ENCODE peak calls at places on chromosome 1, in eight cellular contexts. Y is coronary artery, X is lung, Q is neural progenitor cell, P is bronchial epithelial cell, B is fibroblast of lung, S is heart right ventricle, V is A549. M is an unnamed sample.

GRCh38 chr1:41239988-41240610 is 2.0 kb downstream of the SCMH1 start:
- DNase-seq in P (peak; percentile 44), Y (no peak), X (no peak), V (peak; percentile 10), S (no peak), Q (no peak), B (peak; percentile 64), M (no peak)

GRCh38 chr1:98749152-98749756 is 87.7 kb downstream of the SNX7 start:
- DNase-seq in V (no peak), Q (no peak), P (peak; percentile 49), S (no peak), X (no peak), Y (no peak), B (peak; percentile 7), M (no peak)

GRCh38 chr1:119285482-119285881 is 83.1 kb upstream of the HAO2 start:
- DNase-seq in S (no peak), V (no peak), Y (no peak), X (no peak), Q (peak; percentile 13), B (peak; percentile 75), P (peak; percentile 93), M (no peak)

GRCh38 chr1:154741747-154742495 is 128.2 kb downstream of the KCNN3 start:
- DNase-seq in Q (peak; percentile 54), V (no peak), B (peak; percentile 66), X (no peak), S (peak; percentile 36), Y (peak; percentile 59), P (no peak), M (no peak)

GRCh38 chr1:243421784-243422183 is 165.9 kb downstream of the SDCCAG8 start:
- DNase-seq in Y (no peak), B (peak; percentile 93), S (no peak), P (peak; percentile 68), Q (peak; percentile 36), X (peak; percentile 38), V (peak; percentile 18), M (no peak)

GRCh38 chr1:71350805-71351204 is 270.0 kb upstream of the ZRANB2 start:
- DNase-seq in S (no peak), X (no peak), V (no peak), P (peak; percentile 1), B (peak; percentile 16), Y (no peak), Q (no peak), M (no peak)

GRCh38 chr1:94768046-94768445 is 52.1 kb upstream of the SLC44A3 start:
- DNase-seq in X (no peak), V (no peak), Y (no peak), S (no peak), B (no peak), Q (no peak), P (no peak), M (no peak)

GRCh38 chr1:172670791-172671190 is 11.9 kb downstream of the FASLG start:
- DNase-seq in Y (no peak), B (no peak), S (no peak), V (no peak), P (no peak), X (no peak), Q (no peak), M (no peak)

GRCh38 chr1:204493145-204493881 is 1.3 kb downstream of the PIK3C2B start:
- DNase-seq in B (peak; percentile 80), V (peak; percentile 48), P (peak; percentile 53), S (peak; percentile 70), X (peak; percentile 78), Q (peak; percentile 53), Y (peak; percentile 83), M (no peak)

GRCh38 chr1:58250587-58250948 is 296.0 kb downstream of the OMA1 start:
- DNase-seq in Q (no peak), P (no peak), S (no peak), Y (no peak), B (no peak), X (no peak), V (no peak), M (no peak)

GRCh38 chr1:108079550-108079949 is 114.6 kb upstream of the VAV3 start:
- DNase-seq in X (no peak), S (no peak), V (no peak), B (no peak), Y (no peak), Q (no peak), P (no peak), M (no peak)

GRCh38 chr1:1033731-1034437 is 14.0 kb downstream of the AGRN start:
- DNase-seq in Y (no peak), Q (peak; percentile 77), B (no peak), S (no peak), V (no peak), X (no peak), P (no peak), M (no peak)

GRCh38 chr1:150362721-150363425 is 1.1 kb upstream of the RPRD2 start:
- DNase-seq in P (no peak), X (no peak), V (no peak), Q (no peak), S (no peak), Y (no peak), B (no peak), M (no peak)

GRCh38 chr1:7591565-7591964 is 179.5 kb upstream of the VAMP3 start:
- DNase-seq in X (no peak), P (no peak), Y (no peak), Q (no peak), V (no peak), B (no peak), S (no peak), M (no peak)

GRCh38 chr1:214603819-214604252 is 841 bp downstream of the CENPF start:
- DNase-seq in V (peak; percentile 28), Y (no peak), Q (peak; percentile 25), B (no peak), S (no peak), P (no peak), X (no peak), M (no peak)

GRCh38 chr1:197526736-197527371 is 248.4 kb downstream of the DENND1B start:
- DNase-seq in V (peak; percentile 1), Q (peak; percentile 59), X (no peak), S (no peak), B (peak; percentile 8), P (peak; percentile 32), Y (no peak), M (no peak)

GRCh38 chr1:146012703-146013565 is 8.6 kb downstream of the HJV start:
- DNase-seq in Q (peak; percentile 66), X (no peak), B (peak; percentile 87), V (peak; percentile 69), Y (no peak), P (peak; percentile 79), S (no peak), M (no peak)

GRCh38 chr1:29703596-29703995 is 467.3 kb downstream of the PTPRU start:
- DNase-seq in S (no peak), B (peak; percentile 49), P (peak; percentile 50), Q (peak; percentile 72), Y (no peak), V (peak; percentile 65), X (no peak), M (no peak)

GRCh38 chr1:36034692-36035091 is 49.2 kb upstream of the TEKT2 start:
- DNase-seq in B (peak; percentile 87), Y (no peak), P (peak; percentile 97), X (no peak), Q (no peak), V (peak; percentile 2), S (no peak), M (no peak)

GRCh38 chr1:36206323-36206858 is 17.9 kb upstream of the THRAP3 start:
- DNase-seq in Y (no peak), S (no peak), Q (no peak), B (no peak), X (no peak), P (no peak), V (no peak), M (no peak)

GRCh38 chr1:222387020-222387816 is 160.7 kb downstream of the HHIPL2 start:
- DNase-seq in S (no peak), B (no peak), Q (peak; percentile 72), V (no peak), X (no peak), P (peak; percentile 10), Y (no peak), M (no peak)
- TF ChIP-seq CTCF in S (no peak), B (peak; percentile 16), Q (peak; percentile 63), V (no peak), X (no peak), P (no peak), Y (no peak), M (peak; percentile 56)

DNA sequence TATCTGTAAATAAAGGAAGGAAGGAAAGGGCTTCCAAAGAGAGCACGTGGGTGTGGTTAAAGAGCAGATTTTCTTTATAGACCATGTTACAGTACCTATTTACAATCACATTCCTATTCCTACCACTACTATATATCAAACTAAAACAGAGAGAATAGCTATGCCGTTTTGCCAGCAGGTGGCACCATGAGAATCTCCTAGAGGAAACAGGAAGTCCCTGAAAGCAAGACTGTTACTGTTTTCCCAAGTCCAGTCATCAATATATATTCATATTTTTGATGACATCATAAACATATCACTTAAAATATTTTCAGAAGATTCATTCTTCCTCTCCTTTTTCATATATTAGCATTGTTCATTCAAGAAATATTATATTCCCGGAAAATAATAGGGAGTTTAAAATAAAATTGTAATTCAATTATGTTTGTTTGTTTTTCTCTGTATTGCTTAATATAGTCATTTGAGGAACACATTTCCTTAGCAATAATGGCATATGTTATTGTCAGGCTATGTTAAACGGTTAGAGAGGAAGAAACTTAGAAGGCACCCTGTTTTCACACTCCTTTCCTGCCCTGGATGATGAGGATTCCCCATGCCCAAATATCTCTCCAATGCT is 6.6 kb downstream of the CCDC190 start:
- DNase-seq in S (peak; percentile 28), Q (peak; percentile 65), P (peak; percentile 77), Y (no peak), B (peak; percentile 82), X (peak; percentile 54), V (peak; percentile 67), M (no peak)
- TF ChIP-seq CTCF in S (peak; percentile 84), Q (peak; percentile 83), P (peak; percentile 63), Y (peak; percentile 53), B (peak; percentile 86), X (peak; percentile 41), V (peak; percentile 78), M (peak; percentile 87)

GRCh38 chr1:167054531-167054930 is 35.6 kb downstream of the GPA33 start:
- DNase-seq in Y (no peak), V (no peak), B (no peak), X (no peak), P (no peak), S (no peak), Q (no peak), M (no peak)

GRCh38 chr1:167051907-167052306 is 38.3 kb downstream of the GPA33 start:
- DNase-seq in X (no peak), Q (no peak), Y (no peak), B (no peak), P (no peak), V (no peak), S (no peak), M (no peak)

GRCh38 chr1:167054946-167055630 is 35.1 kb downstream of the GPA33 start:
- DNase-seq in B (no peak), S (no peak), Y (no peak), V (no peak), Q (no peak), X (no peak), P (no peak), M (no peak)

GRCh38 chr1:167056529-167057296 is 33.5 kb downstream of the GPA33 start:
- DNase-seq in B (no peak), V (no peak), Q (peak; percentile 49), P (no peak), S (no peak), X (no peak), Y (no peak), M (no peak)

GRCh38 chr1:167052389-167052788 is 37.8 kb downstream of the GPA33 start:
- DNase-seq in P (peak; percentile 13), Y (no peak), S (no peak), Q (peak; percentile 56), X (no peak), V (peak; percentile 49), B (no peak), M (no peak)
- TF ChIP-seq CTCF in P (peak; percentile 59), Y (no peak), S (peak; percentile 43), Q (peak; percentile 65), X (no peak), V (peak; percentile 19), B (peak; percentile 51), M (peak; percentile 71)

GRCh38 chr1:182015360-182015759 is 46.2 kb downstream of the ZNF648 start:
- DNase-seq in V (no peak), X (no peak), B (no peak), Y (no peak), S (no peak), P (no peak), Q (no peak), M (no peak)
- TF ChIP-seq CTCF in V (peak; percentile 10), X (no peak), B (no peak), Y (no peak), S (peak; percentile 16), P (peak; percentile 9), Q (peak; percentile 23), M (no peak)

M was measured in type B pancreatic cell.